ENCODE peak calls at places on chromosomes 4 and X, in five cellular contexts. E is DMS153; H is CD8-positive, alpha-beta T cell; Q is M059J; J is CD4-positive, alpha-beta T cell. X is an unnamed sample.

GRCh38 chr4:113293043-113293560 is 243.6 kb downstream of the ANK2 start:
- DNase-seq in H (no peak), Q (peak; percentile 36), E (no peak), J (no peak), X (no peak)

GRCh38 chr4:69092190-69092589 is 4.1 kb upstream of the UGT2B7 start:
- DNase-seq in J (no peak), Q (peak; percentile 65), H (no peak), E (peak; percentile 73), X (no peak)

GRCh38 chrX:48909703-48910102 is 1.7 kb downstream of the SLC35A2 start:
- DNase-seq in H (no peak), E (no peak), J (no peak), Q (no peak), X (no peak)

GRCh38 chrX:121103381-121103780 is 56.0 kb downstream of the GLUD2 start:
- DNase-seq in E (no peak), Q (no peak), H (no peak), J (no peak), X (no peak)

GRCh38 chr4:138981930-138982390 is 33.6 kb upstream of the NOCT start:
- DNase-seq in Q (peak; percentile 19), H (no peak), J (no peak), E (no peak), X (no peak)

GRCh38 chr4:87270144-87270543 is 49.7 kb upstream of the KLHL8 start:
- DNase-seq in J (no peak), Q (peak; percentile 45), E (peak; percentile 18), H (no peak), X (no peak)

GRCh38 chr4:154602404-154603020 is 9.9 kb downstream of the FGG start:
- DNase-seq in Q (no peak), J (no peak), E (no peak), H (no peak), X (no peak)

GRCh38 chr4:83889802-83890201 is 353.9 kb downstream of the GPAT3 start:
- DNase-seq in E (no peak), H (no peak), J (no peak), Q (peak; percentile 68), X (no peak)

GRCh38 chr4:7981738-7982394 is 42.2 kb upstream of the AFAP1 start:
- DNase-seq in H (no peak), Q (no peak), E (no peak), J (no peak), X (no peak)

GRCh38 chrX:13669246-13669689 is 16.3 kb downstream of the TCEANC start:
- DNase-seq in H (no peak), J (peak; percentile 34), E (peak; percentile 54), Q (peak; percentile 98), X (no peak)

GRCh38 chrX:85024044-85024443 is 20.4 kb downstream of the APOOL start:
- DNase-seq in J (no peak), Q (no peak), E (no peak), H (no peak), X (no peak)

GRCh38 chr4:152973614-152974200 is 37.6 kb downstream of the FHDC1 start:
- DNase-seq in E (no peak), Q (no peak), H (no peak), J (no peak), X (no peak)